ENCODE peak calls at places on chromosomes 12 and 14, in ten cellular contexts. One of them, this sample, is unnamed.

GRCh38 chr14:100076630-100077029 is 11.4 kb downstream of the EVL start:
- DNase-seq in IMR-90: peak; percentile 81
- DNase-seq in A549: no peak
- DNase-seq in prostate gland: no peak
- DNase-seq in left lung: no peak
- DNase-seq in GM12865: no peak
- DNase-seq in esophagus squamous epithelium: no peak
- DNase-seq in lower leg skin: peak; percentile 59
- DNase-seq in foreskin fibroblast: peak; percentile 86
- DNase-seq in AG10803: peak; percentile 86
- DNase-seq in this sample: peak; percentile 76

GRCh38 chr14:104240426-104241157 is 102.2 kb downstream of the KIF26A start:
- DNase-seq in IMR-90: no peak
- DNase-seq in A549: no peak
- DNase-seq in prostate gland: no peak
- DNase-seq in left lung: peak; percentile 43
- DNase-seq in GM12865: peak; percentile 4
- DNase-seq in esophagus squamous epithelium: no peak
- DNase-seq in lower leg skin: no peak
- DNase-seq in foreskin fibroblast: no peak
- DNase-seq in AG10803: no peak
- DNase-seq in this sample: no peak

GRCh38 chr14:49904270-49904669 is 11.4 kb downstream of the ARF6 start:
- DNase-seq in IMR-90: no peak
- DNase-seq in A549: no peak
- DNase-seq in prostate gland: no peak
- DNase-seq in left lung: no peak
- DNase-seq in GM12865: no peak
- DNase-seq in esophagus squamous epithelium: no peak
- DNase-seq in lower leg skin: no peak
- DNase-seq in foreskin fibroblast: no peak
- DNase-seq in AG10803: no peak
- DNase-seq in this sample: no peak

GRCh38 chr12:101209319-101210302 is at the start of gene SLC5A8:
- DNase-seq in IMR-90: no peak
- DNase-seq in A549: no peak
- DNase-seq in prostate gland: peak; percentile 7
- DNase-seq in left lung: peak; percentile 76
- DNase-seq in GM12865: no peak
- DNase-seq in esophagus squamous epithelium: no peak
- DNase-seq in lower leg skin: no peak
- DNase-seq in foreskin fibroblast: no peak
- DNase-seq in AG10803: no peak
- DNase-seq in this sample: no peak

GRCh38 chr14:94317259-94317658 is 5.9 kb downstream of the SERPINA6 start:
- DNase-seq in IMR-90: no peak
- DNase-seq in A549: no peak
- DNase-seq in prostate gland: no peak
- DNase-seq in left lung: no peak
- DNase-seq in GM12865: no peak
- DNase-seq in esophagus squamous epithelium: no peak
- DNase-seq in lower leg skin: peak; percentile 75
- DNase-seq in foreskin fibroblast: no peak
- DNase-seq in AG10803: peak; percentile 16
- DNase-seq in this sample: no peak

GRCh38 chr14:51310453-51311074 is 70.5 kb downstream of the TMX1 start:
- DNase-seq in IMR-90: peak; percentile 77
- DNase-seq in A549: no peak
- DNase-seq in prostate gland: no peak
- DNase-seq in left lung: no peak
- DNase-seq in GM12865: no peak
- DNase-seq in esophagus squamous epithelium: no peak
- DNase-seq in lower leg skin: no peak
- DNase-seq in foreskin fibroblast: peak; percentile 63
- DNase-seq in AG10803: peak; percentile 88
- DNase-seq in this sample: no peak

GRCh38 chr14:78491015-78491414 is 320.8 kb downstream of the NRXN3 start:
- DNase-seq in IMR-90: no peak
- DNase-seq in A549: no peak
- DNase-seq in prostate gland: no peak
- DNase-seq in left lung: no peak
- DNase-seq in GM12865: no peak
- DNase-seq in esophagus squamous epithelium: no peak
- DNase-seq in lower leg skin: no peak
- DNase-seq in foreskin fibroblast: no peak
- DNase-seq in AG10803: no peak
- DNase-seq in this sample: no peak

GRCh38 chr12:23049180-23049579 is 424.2 kb downstream of the ETNK1 start:
- DNase-seq in IMR-90: peak; percentile 27
- DNase-seq in A549: peak; percentile 7
- DNase-seq in prostate gland: no peak
- DNase-seq in left lung: no peak
- DNase-seq in GM12865: peak; percentile 7
- DNase-seq in esophagus squamous epithelium: no peak
- DNase-seq in lower leg skin: no peak
- DNase-seq in foreskin fibroblast: no peak
- DNase-seq in AG10803: no peak
- DNase-seq in this sample: no peak

GRCh38 chr12:119230804-119231203 is 52.1 kb downstream of the HSPB8 start:
- DNase-seq in IMR-90: no peak
- DNase-seq in A549: no peak
- DNase-seq in prostate gland: no peak
- DNase-seq in left lung: no peak
- DNase-seq in GM12865: no peak
- DNase-seq in esophagus squamous epithelium: no peak
- DNase-seq in lower leg skin: no peak
- DNase-seq in foreskin fibroblast: no peak
- DNase-seq in AG10803: no peak
- DNase-seq in this sample: no peak

GRCh38 chr14:96177766-96178377 is 26.8 kb upstream of the BDKRB2 start:
- DNase-seq in IMR-90: no peak
- DNase-seq in A549: no peak
- DNase-seq in prostate gland: no peak
- DNase-seq in left lung: no peak
- DNase-seq in GM12865: peak; percentile 53
- DNase-seq in esophagus squamous epithelium: no peak
- DNase-seq in lower leg skin: peak; percentile 51
- DNase-seq in foreskin fibroblast: peak; percentile 32
- DNase-seq in AG10803: peak; percentile 29
- DNase-seq in this sample: peak; percentile 42

GRCh38 chr12:130337476-130338303 is at the start of gene PIWIL1:
- DNase-seq in IMR-90: no peak
- DNase-seq in A549: no peak
- DNase-seq in prostate gland: no peak
- DNase-seq in left lung: no peak
- DNase-seq in GM12865: no peak
- DNase-seq in esophagus squamous epithelium: no peak
- DNase-seq in lower leg skin: no peak
- DNase-seq in foreskin fibroblast: no peak
- DNase-seq in AG10803: no peak
- DNase-seq in this sample: no peak

GRCh38 chr12:26723379-26724308 is 109.3 kb downstream of the ITPR2 start:
- DNase-seq in IMR-90: peak; percentile 78
- DNase-seq in A549: no peak
- DNase-seq in prostate gland: peak; percentile 30
- DNase-seq in left lung: no peak
- DNase-seq in GM12865: no peak
- DNase-seq in esophagus squamous epithelium: no peak
- DNase-seq in lower leg skin: no peak
- DNase-seq in foreskin fibroblast: no peak
- DNase-seq in AG10803: peak; percentile 58
- DNase-seq in this sample: no peak

GRCh38 chr12:27843714-27844245 is 63.7 kb upstream of the MANSC4 start:
- DNase-seq in IMR-90: peak; percentile 84
- DNase-seq in A549: no peak
- DNase-seq in prostate gland: no peak
- DNase-seq in left lung: no peak
- DNase-seq in GM12865: no peak
- DNase-seq in esophagus squamous epithelium: no peak
- DNase-seq in lower leg skin: no peak
- DNase-seq in foreskin fibroblast: no peak
- DNase-seq in AG10803: peak; percentile 85
- DNase-seq in this sample: no peak

GRCh38 chr14:52987042-52987441 is 36.2 kb upstream of the FERMT2 start:
- DNase-seq in IMR-90: no peak
- DNase-seq in A549: no peak
- DNase-seq in prostate gland: no peak
- DNase-seq in left lung: no peak
- DNase-seq in GM12865: no peak
- DNase-seq in esophagus squamous epithelium: no peak
- DNase-seq in lower leg skin: no peak
- DNase-seq in foreskin fibroblast: no peak
- DNase-seq in AG10803: no peak
- DNase-seq in this sample: no peak

GRCh38 chr12:2295941-2296461 is 243.2 kb downstream of the CACNA1C start:
- DNase-seq in IMR-90: peak; percentile 89
- DNase-seq in A549: peak; percentile 14
- DNase-seq in prostate gland: no peak
- DNase-seq in left lung: no peak
- DNase-seq in GM12865: no peak
- DNase-seq in esophagus squamous epithelium: no peak
- DNase-seq in lower leg skin: no peak
- DNase-seq in foreskin fibroblast: peak; percentile 88
- DNase-seq in AG10803: peak; percentile 66
- DNase-seq in this sample: no peak

DNA sequence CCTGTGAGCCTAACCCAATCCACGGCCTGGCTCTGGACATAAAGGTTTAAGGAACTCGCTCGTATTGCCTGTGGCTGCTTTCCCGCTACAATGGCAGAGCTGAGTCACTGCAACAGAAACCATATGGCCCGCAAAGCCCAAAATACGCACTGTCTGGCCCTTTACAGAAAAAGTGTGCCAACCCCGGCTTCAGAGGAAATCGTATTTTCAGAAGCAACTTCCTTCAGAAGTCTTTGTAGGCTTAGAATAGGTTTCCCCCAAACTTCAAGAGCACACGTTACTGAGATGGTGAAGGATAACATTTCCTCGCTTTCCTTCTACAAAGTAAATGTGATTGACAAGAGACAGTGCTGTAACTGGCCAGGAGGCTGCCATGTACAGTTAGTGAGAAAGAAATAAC is 34.8 kb upstream of the TESC start:
- DNase-seq in IMR-90: no peak
- DNase-seq in A549: no peak
- DNase-seq in prostate gland: no peak
- DNase-seq in left lung: no peak
- DNase-seq in GM12865: peak; percentile 55
- DNase-seq in esophagus squamous epithelium: no peak
- DNase-seq in lower leg skin: no peak
- DNase-seq in foreskin fibroblast: peak; percentile 32
- DNase-seq in AG10803: peak; percentile 44
- DNase-seq in this sample: no peak
- TF ChIP-seq CTCF in IMR-90: no peak
- TF ChIP-seq CTCF in A549: no peak
- TF ChIP-seq CTCF in prostate gland: no peak
- TF ChIP-seq CTCF in left lung: no peak
- TF ChIP-seq CTCF in GM12865: no peak
- TF ChIP-seq CTCF in esophagus squamous epithelium: no peak
- TF ChIP-seq CTCF in lower leg skin: no peak
- TF ChIP-seq CTCF in foreskin fibroblast: no peak
- TF ChIP-seq CTCF in AG10803: no peak
- TF ChIP-seq CTCF in this sample: no peak

GRCh38 chr12:44317651-44318126 is 481.8 kb downstream of the TMEM117 start:
- DNase-seq in IMR-90: peak; percentile 40
- DNase-seq in A549: peak; percentile 58
- DNase-seq in prostate gland: no peak
- DNase-seq in left lung: no peak
- DNase-seq in GM12865: peak; percentile 66
- DNase-seq in esophagus squamous epithelium: no peak
- DNase-seq in lower leg skin: no peak
- DNase-seq in foreskin fibroblast: peak; percentile 10
- DNase-seq in AG10803: peak; percentile 38
- DNase-seq in this sample: no peak
- TF ChIP-seq CTCF in IMR-90: peak; percentile 45
- TF ChIP-seq CTCF in A549: peak; percentile 22
- TF ChIP-seq CTCF in prostate gland: peak; percentile 8
- TF ChIP-seq CTCF in left lung: peak; percentile 19
- TF ChIP-seq CTCF in GM12865: peak; percentile 61
- TF ChIP-seq CTCF in esophagus squamous epithelium: peak; percentile 15
- TF ChIP-seq CTCF in lower leg skin: no peak
- TF ChIP-seq CTCF in foreskin fibroblast: peak; percentile 51
- TF ChIP-seq CTCF in AG10803: peak; percentile 63
- TF ChIP-seq CTCF in this sample: no peak

DNA sequence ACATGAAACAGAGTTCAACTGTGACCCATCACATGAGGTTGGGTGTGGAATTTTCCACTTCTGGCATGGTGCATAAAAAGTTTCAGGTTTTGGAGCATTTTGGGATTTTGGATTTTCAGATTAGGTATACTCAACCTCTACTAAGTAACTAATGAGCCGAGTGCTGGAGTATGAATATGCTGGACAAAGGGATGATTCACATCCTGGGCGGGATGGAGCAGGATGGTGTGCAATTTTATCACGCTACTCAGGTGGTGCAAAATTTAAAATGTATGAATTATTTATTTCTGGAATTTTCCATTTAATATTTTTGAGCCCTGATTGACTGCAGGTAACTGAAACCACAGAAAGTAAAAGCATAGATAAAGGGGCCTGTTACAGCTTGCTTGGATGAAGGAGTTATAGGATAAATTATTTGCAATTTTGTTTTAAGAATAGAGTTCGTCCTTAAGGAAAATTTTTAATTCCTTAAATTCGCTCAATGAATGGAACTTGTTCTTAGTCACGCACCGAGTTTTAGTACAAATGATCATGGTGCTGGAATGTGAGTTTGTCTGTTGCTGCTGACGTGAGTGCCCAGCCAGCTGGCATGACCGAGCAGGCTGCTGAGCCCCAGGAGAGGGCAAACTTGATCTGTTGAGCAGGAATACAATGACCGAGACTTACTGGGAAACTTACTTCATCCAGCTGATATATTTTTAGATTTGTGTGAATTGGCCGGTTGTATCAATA is 176.3 kb downstream of the ESR2 start:
- DNase-seq in IMR-90: peak; percentile 28
- DNase-seq in A549: peak; percentile 19
- DNase-seq in prostate gland: peak; percentile 38
- DNase-seq in left lung: no peak
- DNase-seq in GM12865: no peak
- DNase-seq in esophagus squamous epithelium: no peak
- DNase-seq in lower leg skin: no peak
- DNase-seq in foreskin fibroblast: no peak
- DNase-seq in AG10803: peak; percentile 83
- DNase-seq in this sample: peak; percentile 73
- TF ChIP-seq CTCF in IMR-90: no peak
- TF ChIP-seq CTCF in A549: no peak
- TF ChIP-seq CTCF in prostate gland: no peak
- TF ChIP-seq CTCF in left lung: no peak
- TF ChIP-seq CTCF in GM12865: no peak
- TF ChIP-seq CTCF in esophagus squamous epithelium: no peak
- TF ChIP-seq CTCF in lower leg skin: no peak
- TF ChIP-seq CTCF in foreskin fibroblast: no peak
- TF ChIP-seq CTCF in AG10803: no peak
- TF ChIP-seq CTCF in this sample: no peak

DNA sequence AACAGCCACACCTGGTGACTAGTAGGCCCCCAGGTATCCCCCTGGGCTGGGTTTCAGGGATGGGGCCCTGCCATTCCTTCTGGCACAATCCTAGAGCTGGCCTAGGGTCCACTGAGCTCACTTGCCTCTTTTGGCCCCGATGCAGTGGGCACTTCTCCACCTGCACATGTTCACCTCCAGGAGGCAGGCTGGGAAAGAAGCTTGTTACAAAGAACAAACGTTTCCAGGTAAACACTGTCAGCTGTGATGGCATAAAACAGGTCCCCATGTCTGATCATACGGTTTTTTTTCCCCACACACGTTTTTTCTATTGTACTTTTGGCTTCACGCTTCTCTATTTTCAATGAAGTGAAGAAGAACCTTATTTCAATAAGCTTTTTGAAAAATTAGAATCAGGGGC is 15.8 kb upstream of the HVCN1 start:
- DNase-seq in IMR-90: no peak
- DNase-seq in A549: peak; percentile 53
- DNase-seq in prostate gland: peak; percentile 30
- DNase-seq in left lung: no peak
- DNase-seq in GM12865: peak; percentile 48
- DNase-seq in esophagus squamous epithelium: no peak
- DNase-seq in lower leg skin: no peak
- DNase-seq in foreskin fibroblast: no peak
- DNase-seq in AG10803: no peak
- DNase-seq in this sample: no peak
- TF ChIP-seq CTCF in IMR-90: no peak
- TF ChIP-seq CTCF in A549: peak; percentile 15
- TF ChIP-seq CTCF in prostate gland: peak; percentile 34
- TF ChIP-seq CTCF in left lung: no peak
- TF ChIP-seq CTCF in GM12865: peak; percentile 43
- TF ChIP-seq CTCF in esophagus squamous epithelium: peak; percentile 12
- TF ChIP-seq CTCF in lower leg skin: no peak
- TF ChIP-seq CTCF in foreskin fibroblast: no peak
- TF ChIP-seq CTCF in AG10803: no peak
- TF ChIP-seq CTCF in this sample: no peak